ENCODE peak calls at places on chromosomes 2 and 18, in nine cellular contexts. W is H7; A is posterior vena cava; G is mesendoderm; N is activated T-cell treated with anti-CD3 and anti-CD28 coated beads, Interleukin-2, amount 50 U/mL, for 48 hours; Z is GM13976; J is NCI-H1105 treated with DMSO at 0.1 percent for 48 hours; R is C1 segment of cervical spinal cord; D is ovary. Y is an unnamed sample.

GRCh38 chr2:199862779-199863178 is 11.8 kb upstream of the FTCDNL1 start:
- DNase-seq in N (no peak), A (no peak), Z (no peak), R (no peak), D (no peak), W (no peak), G (no peak), J (no peak), Y (no peak)

GRCh38 chr2:19649107-19649506 is 252.7 kb downstream of the TTC32 start:
- DNase-seq in A (no peak), D (no peak), R (no peak), J (no peak), G (no peak), N (no peak), W (no peak), Z (no peak), Y (no peak)

GRCh38 chr2:164510895-164511294 is 110.4 kb downstream of the GRB14 start:
- DNase-seq in D (no peak), J (no peak), R (no peak), W (no peak), A (no peak), Z (no peak), N (no peak), G (no peak), Y (no peak)

GRCh38 chr2:210421916-210422315 is 54.6 kb downstream of the LANCL1 start:
- DNase-seq in R (no peak), J (no peak), Z (no peak), N (no peak), G (peak), W (no peak), A (no peak), D (no peak), Y (no peak)

GRCh38 chr2:42141687-42142475 is 27.3 kb upstream of the EML4 start:
- DNase-seq in Z (no peak), A (peak), D (peak), R (peak), W (peak), N (peak), J (peak), G (peak), Y (peak)

GRCh38 chr18:9802774-9803697 is 82.7 kb upstream of the TXNDC2 start:
- DNase-seq in D (peak), A (no peak), N (no peak), Z (no peak), J (no peak), G (peak), R (no peak), W (no peak), Y (no peak)

GRCh38 chr2:180739070-180739469 is 241.3 kb upstream of the UBE2E3 start:
- DNase-seq in A (no peak), J (peak), G (no peak), Z (no peak), N (no peak), W (no peak), R (no peak), D (no peak), Y (no peak)

GRCh38 chr2:170409164-170409535 is 231.2 kb downstream of the MYO3B start:
- DNase-seq in R (peak), D (peak), W (peak), J (peak), N (peak), Z (peak), A (peak), G (peak), Y (no peak)